ENCODE peak calls at places on chromosomes 2 and 18, in six cellular contexts. Q is SHP77; J is Panc1; R is small intestine; W is activated CD4-positive, alpha-beta T cell treated with anti-CD3 and anti-CD28 coated beads, Interleukin-2, amount 50 U/mL, for 1 hour; V is psoas muscle. L is an unnamed sample.

GRCh38 chr18:43534511-43534910 is 257.2 kb upstream of the SYT4 start:
- DNase-seq in Q (no peak), R (no peak), J (no peak), W (no peak), V (no peak), L (no peak)

GRCh38 chr2:225004531-225004930 is 37.7 kb downstream of the DOCK10 start:
- DNase-seq in V (no peak), Q (no peak), R (no peak), J (no peak), W (no peak), L (no peak)

GRCh38 chr18:54220406-54220805 is 4.1 kb downstream of the MBD2 start:
- DNase-seq in W (no peak), J (no peak), R (no peak), Q (no peak), V (no peak), L (no peak)

GRCh38 chr2:56185582-56186046 is 1.8 kb downstream of the CCDC85A start:
- DNase-seq in V (peak), J (no peak), Q (peak), R (no peak), W (no peak), L (no peak)

GRCh38 chr2:29634918-29635317 is 286.5 kb downstream of the ALK start:
- DNase-seq in R (no peak), Q (no peak), V (no peak), W (no peak), J (no peak), L (no peak)

GRCh38 chr2:43292851-43293743 is 66.7 kb upstream of the ZFP36L2 start:
- DNase-seq in W (no peak), V (no peak), Q (no peak), J (no peak), R (no peak), L (no peak)

GRCh38 chr2:135744761-135745314 is 3.2 kb downstream of the UBXN4 start:
- DNase-seq in Q (no peak), R (peak), W (peak), J (no peak), V (no peak), L (peak)

GRCh38 chr2:200869014-200869413 is 4.6 kb upstream of the CLK1 start:
- DNase-seq in W (no peak), V (no peak), Q (no peak), J (no peak), R (no peak), L (no peak)

GRCh38 chr18:62938451-62938850 is 223.1 kb downstream of the PHLPP1 start:
- DNase-seq in Q (no peak), W (no peak), J (no peak), V (no peak), R (no peak), L (no peak)

GRCh38 chr18:72201032-72201431 is 343.1 kb downstream of the CBLN2 start:
- DNase-seq in Q (no peak), J (no peak), R (no peak), W (no peak), V (no peak), L (no peak)

GRCh38 chr2:198890490-198890889 is 567.2 kb downstream of the SATB2 start:
- DNase-seq in W (no peak), Q (no peak), J (no peak), V (no peak), R (no peak), L (no peak)

GRCh38 chr18:58559427-58560186 is 69.3 kb downstream of the ALPK2 start:
- DNase-seq in Q (no peak), R (peak), J (no peak), W (no peak), V (no peak), L (no peak)

GRCh38 chr2:154466226-154466625 is 232.3 kb upstream of the KCNJ3 start:
- DNase-seq in Q (no peak), J (no peak), R (no peak), W (no peak), V (no peak), L (no peak)

GRCh38 chr2:232348936-232349335 is 29.6 kb upstream of the ALPP start:
- DNase-seq in J (no peak), Q (no peak), R (peak), W (no peak), V (peak), L (no peak)

GRCh38 chr2:19799881-19800780 is 101.7 kb downstream of the TTC32 start:
- DNase-seq in J (no peak), R (no peak), V (no peak), W (no peak), Q (no peak), L (no peak)

GRCh38 chr2:15939854-15940660 is at the start of gene MYCN:
- DNase-seq in W (no peak), Q (no peak), R (peak), J (no peak), V (peak), L (peak)

GRCh38 chr2:61135510-61135909 is 26.5 kb upstream of the C2orf74 start:
- DNase-seq in V (no peak), J (peak), Q (peak), R (peak), W (no peak), L (no peak)

GRCh38 chr2:218852911-218853667 is 6.5 kb upstream of the WNT6 start:
- DNase-seq in J (peak), V (peak), Q (peak), R (peak), W (peak), L (peak)

GRCh38 chr2:238591732-238592131 is 165.0 kb downstream of the ASB1 start:
- DNase-seq in R (no peak), Q (no peak), W (no peak), J (no peak), V (no peak), L (no peak)

GRCh38 chr2:24421668-24422067 is 61.3 kb upstream of the ITSN2 start:
- DNase-seq in J (no peak), Q (peak), V (peak), R (peak), W (peak), L (peak)

GRCh38 chr2:234355052-234355720 is 141.7 kb downstream of the ARL4C start:
- DNase-seq in J (no peak), R (no peak), V (no peak), Q (peak), W (no peak), L (no peak)

GRCh38 chr2:20836521-20836920 is 13.6 kb upstream of the LDAH start:
- DNase-seq in V (no peak), J (no peak), W (no peak), Q (no peak), R (no peak), L (no peak)

L was measured in activated naive CD4-positive, alpha-beta T cell treated with Interleukin-2 at 50 U/mL for 16 hours.